ENCODE peak calls at places on chromosomes 12 and 14, in six cellular contexts. One of them, this sample, is unnamed.

GRCh38 chr14:22487941-22488340 is 101.1 kb downstream of the DAD1 start:
- DNase-seq in left cardiac atrium: no peak
- DNase-seq in cardiac fibroblast: no peak
- DNase-seq in NCI-H1105: no peak
- DNase-seq in activated T-cell treated with anti-CD3 and anti-CD28 coated beads for 1 hour: no peak
- DNase-seq in uterus: no peak
- DNase-seq in this sample: no peak

GRCh38 chr14:55123101-55123500 is 6.0 kb upstream of the LGALS3 start:
- DNase-seq in left cardiac atrium: no peak
- DNase-seq in uterus: peak; percentile 56
- DNase-seq in NCI-H1105: no peak
- DNase-seq in cardiac fibroblast: peak; percentile 89
- DNase-seq in activated T-cell treated with anti-CD3 and anti-CD28 coated beads for 1 hour: no peak
- DNase-seq in this sample: peak; percentile 80

GRCh38 chr14:94544726-94545125 is 16.5 kb upstream of the SERPINA4 start:
- DNase-seq in NCI-H1105: no peak
- DNase-seq in uterus: no peak
- DNase-seq in left cardiac atrium: no peak
- DNase-seq in activated T-cell treated with anti-CD3 and anti-CD28 coated beads for 1 hour: no peak
- DNase-seq in cardiac fibroblast: no peak
- DNase-seq in this sample: no peak

GRCh38 chr14:42428996-42429395 is 822.3 kb downstream of the LRFN5 start:
- DNase-seq in activated T-cell treated with anti-CD3 and anti-CD28 coated beads for 1 hour: no peak
- DNase-seq in left cardiac atrium: no peak
- DNase-seq in cardiac fibroblast: no peak
- DNase-seq in NCI-H1105: no peak
- DNase-seq in uterus: no peak
- DNase-seq in this sample: no peak

GRCh38 chr14:75476274-75476995 is 45.8 kb upstream of the BATF start:
- DNase-seq in uterus: no peak
- DNase-seq in cardiac fibroblast: no peak
- DNase-seq in NCI-H1105: no peak
- DNase-seq in left cardiac atrium: no peak
- DNase-seq in activated T-cell treated with anti-CD3 and anti-CD28 coated beads for 1 hour: no peak
- DNase-seq in this sample: no peak

GRCh38 chr12:59194794-59195193 is 274.5 kb upstream of the LRIG3 start:
- DNase-seq in cardiac fibroblast: no peak
- DNase-seq in left cardiac atrium: no peak
- DNase-seq in NCI-H1105: no peak
- DNase-seq in activated T-cell treated with anti-CD3 and anti-CD28 coated beads for 1 hour: no peak
- DNase-seq in uterus: no peak
- DNase-seq in this sample: no peak

GRCh38 chr12:116498471-116498870 is 60.7 kb upstream of the MAP1LC3B2 start:
- DNase-seq in cardiac fibroblast: peak; percentile 35
- DNase-seq in uterus: no peak
- DNase-seq in left cardiac atrium: no peak
- DNase-seq in NCI-H1105: no peak
- DNase-seq in activated T-cell treated with anti-CD3 and anti-CD28 coated beads for 1 hour: no peak
- DNase-seq in this sample: no peak

GRCh38 chr12:101045486-101046474 is 164.3 kb downstream of the SLC5A8 start:
- DNase-seq in uterus: no peak
- DNase-seq in left cardiac atrium: no peak
- DNase-seq in cardiac fibroblast: peak; percentile 28
- DNase-seq in activated T-cell treated with anti-CD3 and anti-CD28 coated beads for 1 hour: no peak
- DNase-seq in NCI-H1105: no peak
- DNase-seq in this sample: no peak

GRCh38 chr12:12612403-12612802 is 727 bp downstream of the CREBL2 start:
- DNase-seq in uterus: no peak
- DNase-seq in left cardiac atrium: no peak
- DNase-seq in NCI-H1105: peak; percentile 27
- DNase-seq in activated T-cell treated with anti-CD3 and anti-CD28 coated beads for 1 hour: no peak
- DNase-seq in cardiac fibroblast: peak; percentile 77
- DNase-seq in this sample: peak; percentile 55

GRCh38 chr12:121903202-121903601 is 14.6 kb downstream of the PSMD9 start:
- DNase-seq in NCI-H1105: no peak
- DNase-seq in left cardiac atrium: no peak
- DNase-seq in uterus: no peak
- DNase-seq in activated T-cell treated with anti-CD3 and anti-CD28 coated beads for 1 hour: no peak
- DNase-seq in cardiac fibroblast: no peak
- DNase-seq in this sample: no peak

GRCh38 chr14:22232486-22232885 is 356.5 kb downstream of the DAD1 start:
- DNase-seq in activated T-cell treated with anti-CD3 and anti-CD28 coated beads for 1 hour: no peak
- DNase-seq in cardiac fibroblast: no peak
- DNase-seq in NCI-H1105: no peak
- DNase-seq in left cardiac atrium: no peak
- DNase-seq in uterus: no peak
- DNase-seq in this sample: no peak

GRCh38 chr12:92989715-92990484 is 60.8 kb upstream of the EEA1 start:
- DNase-seq in activated T-cell treated with anti-CD3 and anti-CD28 coated beads for 1 hour: no peak
- DNase-seq in cardiac fibroblast: no peak
- DNase-seq in uterus: no peak
- DNase-seq in left cardiac atrium: no peak
- DNase-seq in NCI-H1105: no peak
- DNase-seq in this sample: no peak

GRCh38 chr12:69639400-69640016 is 28.8 kb upstream of the LRRC10 start:
- DNase-seq in activated T-cell treated with anti-CD3 and anti-CD28 coated beads for 1 hour: peak; percentile 47
- DNase-seq in uterus: peak; percentile 46
- DNase-seq in left cardiac atrium: peak; percentile 66
- DNase-seq in NCI-H1105: peak; percentile 47
- DNase-seq in cardiac fibroblast: peak; percentile 79
- DNase-seq in this sample: peak; percentile 83

GRCh38 chr14:36271939-36272907 is 48.2 kb downstream of the MBIP start:
- DNase-seq in left cardiac atrium: no peak
- DNase-seq in uterus: no peak
- DNase-seq in NCI-H1105: no peak
- DNase-seq in cardiac fibroblast: peak; percentile 9
- DNase-seq in activated T-cell treated with anti-CD3 and anti-CD28 coated beads for 1 hour: no peak
- DNase-seq in this sample: no peak

GRCh38 chr14:33675415-33676130 is 275.3 kb downstream of the EGLN3 start:
- DNase-seq in cardiac fibroblast: no peak
- DNase-seq in left cardiac atrium: no peak
- DNase-seq in activated T-cell treated with anti-CD3 and anti-CD28 coated beads for 1 hour: no peak
- DNase-seq in NCI-H1105: no peak
- DNase-seq in uterus: no peak
- DNase-seq in this sample: no peak

This sample was measured in AG08396.